ENCODE peak calls at places on chromosomes 13 and 19, in ten cellular contexts. P is activated T-cell treated with anti-CD3 and anti-CD28 coated beads, Interleukin-2, amount 50 U/mL, for 72 hours; M is body of pancreas; R is caudate nucleus; Y is progenitor cell of endocrine pancreas; B is LoVo; L is frontal cortex; H is fibroblast of villous mesenchyme; O is CD8-positive, alpha-beta T cell; V is NCI-H1105. N is an unnamed sample.

GRCh38 chr19:47740866-47741519 is 4.4 kb upstream of the NOP53 start:
- DNase-seq in P (no peak), M (no peak), R (no peak), Y (no peak), B (no peak), L (no peak), H (no peak), O (no peak), V (no peak), N (no peak)

GRCh38 chr19:49335071-49335783 is at the start of gene CD37:
- DNase-seq in P (peak), M (no peak), R (no peak), Y (no peak), B (no peak), L (no peak), H (no peak), O (peak), V (no peak), N (no peak)

GRCh38 chr19:45156231-45156630 is 4.6 kb downstream of the NKPD1 start:
- DNase-seq in P (no peak), M (no peak), R (no peak), Y (no peak), B (no peak), L (no peak), H (no peak), O (no peak), V (no peak), N (no peak)

GRCh38 chr19:45074744-45075143 is 1.5 kb downstream of the ZNF296 start:
- DNase-seq in P (no peak), M (no peak), R (no peak), Y (no peak), B (no peak), L (no peak), H (no peak), O (no peak), V (no peak), N (no peak)

GRCh38 chr19:32522967-32523366 is 58.0 kb upstream of the PDCD5 start:
- DNase-seq in P (no peak), M (no peak), R (no peak), Y (no peak), B (no peak), L (no peak), H (no peak), O (no peak), V (no peak), N (no peak)

GRCh38 chr19:52942371-52943133 is 19.3 kb upstream of the ZNF888 start:
- DNase-seq in P (peak), M (peak), R (peak), Y (peak), B (peak), L (peak), H (peak), O (peak), V (peak), N (peak)

GRCh38 chr13:91946498-91947070 is 548.2 kb downstream of the GPC5 start:
- DNase-seq in P (no peak), M (peak), R (no peak), Y (no peak), B (peak), L (no peak), H (peak), O (no peak), V (no peak), N (peak)

GRCh38 chr13:63285426-63285825 is 1869.8 kb upstream of the PCDH20 start:
- DNase-seq in P (no peak), M (no peak), R (no peak), Y (no peak), B (no peak), L (no peak), H (no peak), O (no peak), V (no peak), N (no peak)

GRCh38 chr13:21014666-21015170 is 46.7 kb downstream of the LATS2 start:
- DNase-seq in P (no peak), M (peak), R (no peak), Y (no peak), B (no peak), L (no peak), H (peak), O (no peak), V (no peak), N (no peak)

GRCh38 chr13:107457686-107458085 is 757.6 kb downstream of the LIG4 start:
- DNase-seq in P (no peak), M (no peak), R (no peak), Y (no peak), B (no peak), L (no peak), H (no peak), O (no peak), V (peak), N (no peak)

GRCh38 chr13:23443878-23444277 is 10.4 kb upstream of the SACS start:
- DNase-seq in P (no peak), M (no peak), R (no peak), Y (no peak), B (no peak), L (no peak), H (no peak), O (no peak), V (no peak), N (no peak)

GRCh38 chr13:24651718-24652345 is 28.4 kb upstream of the ATP12A start:
- DNase-seq in P (no peak), M (no peak), R (no peak), Y (no peak), B (peak), L (no peak), H (no peak), O (no peak), V (no peak), N (no peak)

GRCh38 chr19:30781519-30781918 is 409.3 kb downstream of the ZNF536 start:
- DNase-seq in P (no peak), M (no peak), R (no peak), Y (no peak), B (no peak), L (no peak), H (no peak), O (no peak), V (no peak), N (no peak)

GRCh38 chr13:21075303-21076264 is 14.2 kb upstream of the LATS2 start:
- DNase-seq in P (peak), M (peak), R (no peak), Y (peak), B (no peak), L (no peak), H (peak), O (peak), V (no peak), N (no peak)

GRCh38 chr19:34475975-34476594 is 5.5 kb upstream of the WTIP start:
- DNase-seq in P (no peak), M (no peak), R (no peak), Y (no peak), B (no peak), L (no peak), H (peak), O (no peak), V (no peak), N (no peak)

GRCh38 chr13:83211301-83211700 is 671.0 kb downstream of the SLITRK1 start:
- DNase-seq in P (no peak), M (no peak), R (no peak), Y (no peak), B (no peak), L (no peak), H (no peak), O (no peak), V (no peak), N (no peak)

GRCh38 chr19:31408460-31409124 is 59.4 kb upstream of the TSHZ3 start:
- DNase-seq in P (no peak), M (no peak), R (no peak), Y (no peak), B (no peak), L (no peak), H (peak), O (no peak), V (no peak), N (peak)

GRCh38 chr19:3250675-3251074 is 26.2 kb downstream of the CELF5 start:
- DNase-seq in P (peak), M (peak), R (no peak), Y (no peak), B (peak), L (no peak), H (peak), O (peak), V (no peak), N (no peak)

GRCh38 chr19:19514215-19514633 is 1.1 kb downstream of the TSSK6 start:
- DNase-seq in P (no peak), M (peak), R (no peak), Y (no peak), B (no peak), L (no peak), H (peak), O (no peak), V (no peak), N (peak)

GRCh38 chr19:35899547-35900214 is 659 bp downstream of the NFKBID start:
- DNase-seq in P (peak), M (peak), R (peak), Y (peak), B (peak), L (peak), H (peak), O (peak), V (peak), N (peak)

GRCh38 chr19:16454519-16454918 is 17.3 kb downstream of the EPS15L1 start:
- DNase-seq in P (no peak), M (no peak), R (no peak), Y (no peak), B (no peak), L (no peak), H (no peak), O (no peak), V (no peak), N (no peak)

GRCh38 chr19:15672580-15673175 is at the start of gene CYP4F12:
- DNase-seq in P (peak), M (peak), R (no peak), Y (no peak), B (peak), L (no peak), H (peak), O (peak), V (no peak), N (peak)

GRCh38 chr13:28754698-28755545 is 36.2 kb upstream of the SLC46A3 start:
- DNase-seq in P (no peak), M (no peak), R (no peak), Y (no peak), B (peak), L (no peak), H (peak), O (no peak), V (no peak), N (no peak)

GRCh38 chr19:37953576-37954303 is 46.7 kb downstream of the SIPA1L3 start:
- DNase-seq in P (no peak), M (no peak), R (no peak), Y (no peak), B (no peak), L (no peak), H (peak), O (no peak), V (no peak), N (no peak)

GRCh38 chr19:35848486-35848885 is 3.8 kb downstream of the NPHS1 start:
- DNase-seq in P (no peak), M (no peak), R (no peak), Y (no peak), B (no peak), L (no peak), H (no peak), O (no peak), V (no peak), N (no peak)

GRCh38 chr13:99926014-99926731 is 45.4 kb downstream of the ZIC5 start:
- DNase-seq in P (no peak), M (peak), R (no peak), Y (no peak), B (no peak), L (no peak), H (peak), O (no peak), V (peak), N (peak)

GRCh38 chr19:56144396-56144795 is 3.3 kb downstream of the ZNF444 start:
- DNase-seq in P (no peak), M (peak), R (no peak), Y (no peak), B (no peak), L (no peak), H (no peak), O (no peak), V (no peak), N (no peak)

N was measured in foreskin keratinocyte.